ENCODE peak calls at places on chromosomes 2 and 18, in ten cellular contexts. M is omental fat pad, P is fibroblast of mammary gland, F is stomach, L is kidney epithelial cell, H is A549, G is thyroid gland, R is heart right ventricle, Z is dorsolateral prefrontal cortex, T is foreskin fibroblast. I is an unnamed sample.

GRCh38 chr2:24050041-24050655 is 607 bp downstream of the FKBP1B start:
- DNase-seq in M (no peak), P (peak; percentile 18), F (peak; percentile 30), L (no peak), H (no peak), G (peak; percentile 18), R (peak; percentile 36), Z (peak; percentile 21), T (no peak), I (peak; percentile 46)

GRCh38 chr18:58666176-58666575 is 5.1 kb upstream of the MALT1 start:
- DNase-seq in M (no peak), P (no peak), F (no peak), L (no peak), H (no peak), G (no peak), R (no peak), Z (no peak), T (no peak), I (no peak)

GRCh38 chr18:69495841-69496533 is 95.3 kb downstream of the DOK6 start:
- DNase-seq in M (no peak), P (no peak), F (no peak), L (no peak), H (no peak), G (no peak), R (no peak), Z (no peak), T (no peak), I (no peak)

GRCh38 chr18:267380-267687 is 513 bp downstream of the THOC1 start:
- DNase-seq in M (no peak), P (peak; percentile 11), F (no peak), L (no peak), H (peak; percentile 19), G (peak; percentile 31), R (no peak), Z (no peak), T (no peak), I (no peak)

GRCh38 chr2:22536131-22536530 is 848.8 kb upstream of the KLHL29 start:
- DNase-seq in M (no peak), P (peak; percentile 16), F (no peak), L (peak; percentile 29), H (no peak), G (no peak), R (no peak), Z (no peak), T (no peak), I (no peak)

GRCh38 chr18:32280188-32280783 is 90.4 kb downstream of the MEP1B start:
- DNase-seq in M (no peak), P (no peak), F (no peak), L (no peak), H (no peak), G (no peak), R (no peak), Z (no peak), T (no peak), I (no peak)

GRCh38 chr2:10278029-10278762 is 24.5 kb upstream of the HPCAL1 start:
- DNase-seq in M (no peak), P (peak; percentile 94), F (no peak), L (no peak), H (no peak), G (peak; percentile 86), R (peak; percentile 60), Z (peak; percentile 53), T (peak; percentile 84), I (no peak)

GRCh38 chr18:59249186-59249774 is 24.0 kb downstream of the RAX start:
- DNase-seq in M (no peak), P (peak; percentile 85), F (no peak), L (peak; percentile 32), H (peak; percentile 38), G (peak; percentile 52), R (no peak), Z (peak; percentile 57), T (peak; percentile 73), I (peak; percentile 69)

GRCh38 chr2:111161971-111162370 is 41.3 kb downstream of the BCL2L11 start:
- DNase-seq in M (no peak), P (no peak), F (peak; percentile 67), L (no peak), H (no peak), G (peak; percentile 63), R (peak; percentile 62), Z (peak; percentile 65), T (no peak), I (no peak)

GRCh38 chr2:85709385-85709784 is 15.2 kb downstream of the GNLY start:
- DNase-seq in M (no peak), P (peak; percentile 39), F (no peak), L (no peak), H (no peak), G (no peak), R (no peak), Z (no peak), T (no peak), I (no peak)

GRCh38 chr18:35201502-35201901 is 39.3 kb upstream of the ZNF397 start:
- DNase-seq in M (no peak), P (no peak), F (no peak), L (no peak), H (no peak), G (no peak), R (no peak), Z (no peak), T (no peak), I (no peak)

GRCh38 chr18:54766631-54767030 is 61.6 kb upstream of the RAB27B start:
- DNase-seq in M (no peak), P (peak; percentile 51), F (no peak), L (no peak), H (no peak), G (no peak), R (no peak), Z (no peak), T (no peak), I (no peak)

GRCh38 chr2:60351321-60351720 is 202.1 kb downstream of the BCL11A start:
- DNase-seq in M (no peak), P (no peak), F (no peak), L (no peak), H (no peak), G (no peak), R (no peak), Z (no peak), T (no peak), I (no peak)

GRCh38 chr2:30422437-30422805 is 24.6 kb upstream of the LCLAT1 start:
- DNase-seq in M (no peak), P (peak; percentile 54), F (peak; percentile 32), L (no peak), H (no peak), G (peak; percentile 38), R (no peak), Z (no peak), T (peak; percentile 26), I (no peak)

GRCh38 chr18:10020176-10020575 is 106.4 kb downstream of the VAPA start:
- DNase-seq in M (no peak), P (no peak), F (no peak), L (no peak), H (no peak), G (no peak), R (no peak), Z (no peak), T (peak; percentile 17), I (no peak)

GRCh38 chr18:8901019-8901418 is 195.7 kb downstream of the MTCL1 start:
- DNase-seq in M (no peak), P (no peak), F (no peak), L (no peak), H (no peak), G (no peak), R (no peak), Z (no peak), T (no peak), I (no peak)
- TF ChIP-seq CTCF in M (no peak), P (no peak), F (no peak), L (no peak), H (no peak), G (no peak), R (no peak), Z (no peak), T (no peak), I (no peak)

DNA sequence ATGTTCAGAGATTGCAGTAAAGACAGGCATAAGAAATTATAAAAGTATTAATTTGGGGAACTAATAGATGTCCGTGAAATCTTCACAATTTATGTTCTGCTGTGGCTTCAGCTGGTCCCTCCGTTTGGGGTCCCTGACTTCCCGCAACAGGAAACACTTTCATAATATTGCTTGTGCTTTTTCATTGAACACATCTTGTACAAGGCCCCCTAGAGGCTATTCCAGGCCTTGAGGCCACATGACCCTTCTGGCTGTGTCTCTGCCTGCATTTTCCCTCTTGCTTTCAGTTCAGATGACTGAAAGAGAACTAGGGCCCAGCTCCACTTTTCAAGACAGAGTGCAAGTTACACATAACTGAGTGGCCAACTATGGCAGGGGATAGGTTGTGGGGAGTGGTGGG is 164.1 kb downstream of the TMEM247 start:
- DNase-seq in M (no peak), P (no peak), F (no peak), L (no peak), H (peak; percentile 55), G (no peak), R (no peak), Z (no peak), T (no peak), I (no peak)
- TF ChIP-seq CTCF in M (no peak), P (no peak), F (no peak), L (peak; percentile 2), H (peak; percentile 39), G (no peak), R (no peak), Z (no peak), T (no peak), I (no peak)

DNA sequence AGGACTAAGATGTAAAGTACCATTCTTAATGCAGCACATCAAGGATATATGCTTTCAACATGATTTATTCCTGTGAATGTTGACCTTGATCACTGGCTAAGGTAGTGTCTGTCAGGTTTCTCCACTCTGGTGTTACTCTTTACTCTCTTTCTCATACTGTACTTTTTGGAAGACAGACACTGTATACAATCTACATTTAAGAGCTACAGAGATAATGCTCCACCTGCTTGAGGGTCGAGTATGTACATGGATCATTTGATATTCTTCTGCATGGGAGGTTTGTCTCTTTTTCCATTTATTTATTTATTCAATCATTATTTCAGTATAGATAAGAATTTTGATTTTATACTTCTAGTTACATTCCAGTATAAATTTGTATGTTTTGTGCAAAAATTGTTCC is 199.5 kb upstream of the RGPD4 start:
- DNase-seq in M (no peak), P (no peak), F (no peak), L (no peak), H (no peak), G (no peak), R (no peak), Z (no peak), T (no peak), I (no peak)
- TF ChIP-seq CTCF in M (no peak), P (no peak), F (peak; percentile 20), L (no peak), H (no peak), G (no peak), R (no peak), Z (no peak), T (no peak), I (peak; percentile 31)

DNA sequence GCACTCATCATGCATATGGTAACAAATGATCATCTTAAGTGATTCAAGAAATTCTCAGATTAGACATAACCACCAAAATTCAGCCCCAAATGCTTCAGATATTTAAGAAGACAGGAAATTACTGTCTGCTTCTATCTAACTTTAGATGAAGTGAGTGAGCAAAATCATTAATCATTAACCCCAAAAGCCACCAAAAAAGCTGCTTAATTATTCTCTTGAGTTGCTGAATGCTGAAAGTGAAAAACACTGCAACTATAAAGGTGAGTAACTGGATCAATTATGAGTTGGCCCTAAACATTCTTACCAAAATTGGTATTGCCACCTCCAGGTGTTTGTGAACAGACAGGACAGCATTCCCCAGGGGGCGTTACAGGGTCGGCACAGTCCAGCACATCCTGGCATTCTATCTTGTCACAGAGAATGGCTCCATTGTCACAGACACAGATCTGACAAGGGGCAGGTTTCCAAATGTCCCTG is 69.6 kb downstream of the COL5A2 start:
- DNase-seq in M (no peak), P (no peak), F (no peak), L (peak; percentile 23), H (no peak), G (no peak), R (no peak), Z (no peak), T (no peak), I (no peak)
- TF ChIP-seq CTCF in M (no peak), P (no peak), F (no peak), L (peak; percentile 9), H (no peak), G (no peak), R (no peak), Z (no peak), T (no peak), I (no peak)

I was measured in endothelial cell.